ENCODE peak calls at places on chromosomes 1 and 21, in nine cellular contexts. U, B, K, N, A, M, F, D and I are unnamed samples.

GRCh38 chr1:214475746-214476145 is 75.7 kb downstream of the PTPN14 start:
- DNase-seq in U (no peak), B (no peak), K (no peak), N (no peak), A (no peak), M (no peak), F (no peak), D (no peak), I (no peak)

GRCh38 chr1:77533660-77534295 is 148.7 kb downstream of the ZZZ3 start:
- DNase-seq in U (no peak), B (no peak), K (no peak), N (peak; percentile 40), A (no peak), M (peak; percentile 75), F (no peak), D (no peak), I (peak; percentile 81)

GRCh38 chr1:43822040-43822439 is 111.6 kb upstream of the ARTN start:
- DNase-seq in U (peak; percentile 42), B (no peak), K (no peak), N (no peak), A (no peak), M (peak; percentile 93), F (no peak), D (peak; percentile 32), I (peak; percentile 86)

GRCh38 chr1:25145775-25146381 is 86.4 kb downstream of the SYF2 start:
- DNase-seq in U (no peak), B (no peak), K (no peak), N (no peak), A (no peak), M (no peak), F (no peak), D (no peak), I (no peak)

GRCh38 chr1:96234299-96234698 is 487.3 kb upstream of the PTBP2 start:
- DNase-seq in U (peak; percentile 42), B (no peak), K (no peak), N (peak; percentile 36), A (peak; percentile 78), M (peak; percentile 42), F (peak; percentile 89), D (peak; percentile 52), I (peak; percentile 66)

GRCh38 chr1:208088319-208088718 is 155.9 kb downstream of the PLXNA2 start:
- DNase-seq in U (no peak), B (no peak), K (no peak), N (no peak), A (no peak), M (no peak), F (no peak), D (no peak), I (no peak)

GRCh38 chr1:219581344-219581743 is 31.6 kb downstream of the ZC3H11B start:
- DNase-seq in U (no peak), B (no peak), K (no peak), N (no peak), A (no peak), M (no peak), F (no peak), D (no peak), I (no peak)

GRCh38 chr1:98316286-98316685 is 345.2 kb upstream of the SNX7 start:
- DNase-seq in U (no peak), B (no peak), K (no peak), N (no peak), A (no peak), M (peak; percentile 56), F (no peak), D (no peak), I (peak; percentile 68)

GRCh38 chr1:5585256-5585655 is 407.0 kb downstream of the NPHP4 start:
- DNase-seq in U (no peak), B (no peak), K (peak; percentile 21), N (no peak), A (no peak), M (no peak), F (no peak), D (no peak), I (no peak)

GRCh38 chr1:148318900-148319242 is 164.2 kb downstream of the PPIAL4G start:
- DNase-seq in U (no peak), B (no peak), K (no peak), N (no peak), A (no peak), M (no peak), F (no peak), D (no peak), I (no peak)

GRCh38 chr1:148317288-148317985 is 165.4 kb upstream of the NBPF11 start:
- DNase-seq in U (no peak), B (no peak), K (no peak), N (no peak), A (no peak), M (no peak), F (no peak), D (no peak), I (no peak)

GRCh38 chr1:148315081-148315811 is 163.2 kb upstream of the NBPF11 start:
- DNase-seq in U (no peak), B (no peak), K (no peak), N (no peak), A (no peak), M (no peak), F (no peak), D (no peak), I (peak; percentile 57)

DNA sequence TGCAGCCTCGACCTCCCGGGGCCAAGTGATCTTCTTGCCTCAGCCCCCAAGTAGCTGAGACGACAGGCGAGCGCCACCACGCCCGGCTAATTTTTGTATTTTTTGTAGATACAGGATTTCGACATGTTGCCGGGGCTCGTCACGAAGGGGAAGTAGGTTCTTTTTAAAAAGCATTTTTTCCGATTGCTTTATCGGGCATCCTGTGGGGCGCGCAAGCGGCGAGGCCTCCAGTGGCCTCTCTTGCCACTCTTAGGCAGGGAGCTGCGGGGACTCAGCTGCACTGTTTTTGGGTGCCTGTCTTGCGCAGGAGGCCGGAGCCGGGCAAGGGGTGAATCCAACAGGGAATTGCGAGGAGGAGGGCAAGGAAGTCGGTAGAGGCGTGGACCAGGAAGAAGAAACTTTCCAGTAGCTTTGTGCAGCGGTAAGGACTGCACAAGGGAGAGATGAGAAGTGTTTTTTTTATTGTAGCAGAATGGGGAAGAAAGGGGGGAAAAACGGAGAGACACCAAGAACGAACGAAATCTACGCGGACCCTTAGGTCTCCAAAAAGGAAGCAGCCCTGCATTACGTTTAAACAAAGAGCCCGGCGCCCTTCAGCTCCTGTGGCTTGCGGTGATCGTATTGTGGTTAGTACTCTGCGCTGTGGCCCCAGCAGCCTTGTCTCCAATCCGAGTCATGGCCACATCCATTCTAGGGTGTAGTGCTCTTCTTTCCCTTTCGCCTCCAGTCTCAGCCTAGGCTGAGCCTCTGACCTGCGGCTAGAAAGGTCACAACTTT is 164.8 kb downstream of the PPIAL4G start:
- DNase-seq in U (peak; percentile 10), B (no peak), K (no peak), N (no peak), A (no peak), M (no peak), F (no peak), D (no peak), I (peak; percentile 16)
- TF ChIP-seq CTCF in U (no peak), B (no peak), K (no peak), N (no peak), A (no peak), M (no peak), F (no peak), D (no peak), I (no peak)

DNA sequence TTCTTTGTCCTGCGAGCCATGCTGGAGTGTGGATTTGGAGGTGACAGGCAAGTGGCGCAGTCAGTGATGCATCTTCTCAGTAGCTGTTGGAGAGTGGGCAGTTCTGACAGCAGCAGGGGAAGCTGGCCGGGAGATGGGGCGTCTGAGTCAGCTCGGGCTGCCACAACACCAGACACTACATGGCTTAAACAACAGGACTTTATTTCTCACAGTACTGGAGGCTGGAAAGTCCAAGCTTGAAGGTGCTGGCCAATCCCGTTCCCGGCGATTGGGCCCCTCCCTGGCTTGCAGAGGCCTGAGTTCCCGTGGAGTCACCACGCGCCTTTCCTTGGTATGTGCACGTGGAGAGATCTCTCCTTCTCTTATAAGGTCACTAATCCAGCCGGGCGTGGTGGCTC is 16.6 kb downstream of the SLC27A3 start:
- DNase-seq in U (no peak), B (peak; percentile 27), K (peak; percentile 75), N (no peak), A (peak; percentile 74), M (peak; percentile 72), F (peak; percentile 84), D (peak; percentile 19), I (peak; percentile 52)
- H3K4me3 ChIP-seq in U (no peak overlapping the region), B (no peak overlapping the region), K (no peak overlapping the region), N (no peak overlapping the region), A (no peak overlapping the region), M (no peak overlapping the region), F (no peak overlapping the region), D (no peak overlapping the region), I (no peak overlapping the region)

GRCh38 chr1:82064701-82065100 is 264.0 kb downstream of the ADGRL2 start:
- DNase-seq in U (no peak), B (no peak), K (no peak), N (no peak), A (no peak), M (no peak), F (no peak), D (no peak), I (no peak)
- TF ChIP-seq CTCF in U (no peak), B (no peak), K (no peak), N (no peak), A (no peak), M (no peak), F (no peak), D (no peak), I (no peak)

DNA sequence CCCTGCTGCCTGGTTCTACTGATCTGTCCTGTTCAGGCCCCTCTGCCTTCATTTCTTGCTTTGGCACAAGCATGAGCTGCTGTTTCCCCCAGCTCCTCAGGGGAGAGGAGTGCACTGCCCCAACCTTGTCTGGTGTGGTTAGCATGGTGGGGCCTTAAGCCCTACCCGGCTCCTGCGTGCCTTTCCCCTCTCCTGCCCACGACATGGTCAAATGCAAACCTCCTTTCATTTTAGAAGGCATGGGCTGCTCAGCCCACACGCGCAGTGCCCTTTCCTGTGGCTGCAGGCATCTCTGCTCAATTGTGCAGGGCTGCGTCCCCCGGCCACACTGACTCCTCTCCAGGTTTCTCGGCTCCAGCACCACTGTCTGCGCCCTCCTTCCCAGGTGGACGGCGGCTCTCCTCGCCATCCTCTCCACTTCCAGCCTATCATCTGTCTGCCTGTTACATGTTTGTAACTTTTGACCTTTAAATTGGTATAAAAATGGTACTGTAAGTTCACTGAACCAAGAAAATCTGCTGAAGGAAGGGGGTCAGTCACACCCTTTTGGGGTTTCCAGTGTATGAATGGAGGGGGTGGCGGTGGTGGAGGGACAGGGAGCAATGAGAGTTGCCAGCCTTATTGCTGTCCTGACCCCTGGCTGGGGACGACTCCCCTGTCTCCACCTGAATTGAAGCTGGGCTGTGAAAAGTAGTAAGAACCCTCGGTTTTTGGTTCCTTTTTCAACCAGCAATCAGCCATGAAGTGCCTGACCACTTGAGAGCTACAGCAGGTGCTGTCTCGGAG is 5.1 kb downstream of the PDE9A start:
- DNase-seq in U (no peak), B (no peak), K (no peak), N (no peak), A (no peak), M (no peak), F (no peak), D (no peak), I (no peak)
- H3K4me3 ChIP-seq in U (no peak overlapping the region), B (no peak overlapping the region), K (no peak overlapping the region), N (no peak overlapping the region), A (no peak overlapping the region), M (no peak overlapping the region), F (no peak overlapping the region), D (no peak overlapping the region), I (no peak overlapping the region)

DNA sequence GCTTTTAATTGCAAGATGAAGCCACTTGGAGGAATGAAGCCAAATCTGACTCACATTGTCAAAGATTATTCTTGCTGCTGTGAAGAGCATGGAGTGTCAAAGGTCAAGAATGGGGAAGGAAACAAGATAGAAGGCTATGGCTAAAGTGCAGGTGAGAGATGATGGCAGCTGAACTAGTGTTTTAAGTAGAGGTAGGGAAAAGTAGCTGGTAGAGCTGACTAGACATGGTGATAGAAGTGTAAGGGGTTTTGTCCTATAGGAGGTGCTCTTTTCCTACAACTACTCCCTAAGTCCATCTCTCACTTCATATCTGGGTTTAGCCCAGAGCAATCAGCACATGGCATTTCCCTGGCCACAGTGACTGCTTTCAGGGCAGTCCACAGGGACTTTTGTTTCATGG is 11.8 kb downstream of the UBE2T start:
- DNase-seq in U (no peak), B (no peak), K (no peak), N (no peak), A (no peak), M (no peak), F (no peak), D (no peak), I (no peak)
- TF ChIP-seq CTCF in U (no peak), B (no peak), K (no peak), N (no peak), A (no peak), M (no peak), F (no peak), D (no peak), I (no peak)